ENCODE peak calls at places on chromosomes 6 and 20, in seven cellular contexts. Z is left cardiac atrium, J is GM03348, B is NCI-H446 treated with DMSO at 0.1 percent for 48 hours, T is dorsolateral prefrontal cortex, H is neural progenitor cell, E is GM20000. M is an unnamed sample.

GRCh38 chr6:15399651-15400470 is 154.0 kb downstream of the JARID2 start:
- DNase-seq in H (peak), E (no peak), Z (peak), T (peak), J (peak), B (peak), M (peak)

GRCh38 chr20:967796-968742 is 34.0 kb downstream of the RSPO4 start:
- DNase-seq in B (no peak), H (peak), J (no peak), T (no peak), E (no peak), Z (no peak), M (peak)

GRCh38 chr6:158789115-158789917 is 29.9 kb downstream of the EZR start:
- DNase-seq in T (no peak), Z (no peak), J (no peak), H (no peak), B (no peak), E (peak), M (no peak)

GRCh38 chr20:63381781-63382431 is 20.8 kb upstream of the CHRNA4 start:
- DNase-seq in E (peak), J (peak), B (no peak), Z (no peak), H (peak), T (no peak), M (no peak)

GRCh38 chr6:7176208-7176607 is 68.4 kb downstream of the RREB1 start:
- DNase-seq in T (no peak), E (no peak), J (peak), H (no peak), B (no peak), Z (no peak), M (peak)

GRCh38 chr6:152368761-152369624 is 268.2 kb downstream of the SYNE1 start:
- DNase-seq in B (no peak), Z (peak), J (peak), T (peak), H (peak), E (no peak), M (peak)

GRCh38 chr6:68876792-68877493 is 241.9 kb downstream of the ADGRB3 start:
- DNase-seq in Z (no peak), T (no peak), B (peak), H (peak), J (peak), E (peak), M (peak)

GRCh38 chr6:42345696-42346416 is 105.9 kb downstream of the TRERF1 start:
- DNase-seq in E (no peak), T (no peak), Z (no peak), J (no peak), H (no peak), B (no peak), M (no peak)

GRCh38 chr6:150016324-150017185 is 8.8 kb downstream of the RAET1L start:
- DNase-seq in E (peak), H (peak), J (peak), Z (peak), T (peak), B (peak), M (peak)

GRCh38 chr6:6610031-6610591 is 21.6 kb downstream of the LY86 start:
- DNase-seq in E (peak), J (no peak), B (no peak), H (no peak), T (no peak), Z (no peak), M (no peak)

GRCh38 chr6:87066449-87067288 is 28.2 kb downstream of the CGA start:
- DNase-seq in B (peak), Z (peak), T (peak), H (peak), J (peak), E (peak), M (peak)

GRCh38 chr6:45959534-45960195 is 56.0 kb downstream of the CLIC5 start:
- DNase-seq in J (no peak), H (no peak), Z (no peak), E (no peak), B (no peak), T (no peak), M (peak)

GRCh38 chr6:158488065-158488464 is 71.8 kb upstream of the TMEM181 start:
- DNase-seq in J (peak), B (no peak), H (no peak), T (peak), Z (no peak), E (no peak), M (peak)

GRCh38 chr20:64130876-64131275 is 23.5 kb upstream of the NPBWR2 start:
- DNase-seq in Z (no peak), T (no peak), J (no peak), E (no peak), B (no peak), H (no peak), M (no peak)

GRCh38 chr6:150230877-150231428 is 88.1 kb downstream of the PPP1R14C start:
- DNase-seq in Z (no peak), T (no peak), E (no peak), J (no peak), B (no peak), H (no peak), M (no peak)

GRCh38 chr6:22755605-22756004 is 186.2 kb downstream of the HDGFL1 start:
- DNase-seq in H (no peak), T (no peak), B (peak), J (no peak), Z (no peak), E (no peak), M (no peak)

GRCh38 chr6:137271245-137272183 is 52.3 kb upstream of the IFNGR1 start:
- DNase-seq in E (no peak), Z (no peak), B (no peak), T (no peak), J (peak), H (peak), M (peak)

GRCh38 chr6:114339706-114340105 is 3.1 kb downstream of the HS3ST5 start:
- DNase-seq in E (no peak), B (no peak), T (no peak), H (no peak), Z (no peak), J (no peak), M (no peak)

GRCh38 chr6:133040025-133040838 is 200.9 kb upstream of the EYA4 start:
- DNase-seq in H (peak), E (peak), Z (no peak), J (peak), B (no peak), T (no peak), M (peak)

GRCh38 chr6:168198302-168199180 is 119.5 kb upstream of the FRMD1 start:
- DNase-seq in Z (no peak), E (no peak), J (no peak), B (no peak), H (no peak), T (no peak), M (no peak)

GRCh38 chr6:28673800-28674671 is 148.4 kb downstream of the GPX5 start:
- DNase-seq in H (peak), E (peak), T (peak), B (peak), Z (no peak), J (peak), M (peak)

GRCh38 chr6:105136433-105137350 is 43.1 kb downstream of the POPDC3 start:
- DNase-seq in Z (peak), J (peak), T (peak), E (peak), H (peak), B (no peak), M (peak)

GRCh38 chr6:17485946-17486345 is 92.6 kb downstream of the CAP2 start:
- DNase-seq in Z (no peak), E (no peak), T (no peak), J (no peak), B (no peak), H (no peak), M (no peak)

GRCh38 chr6:123570813-123571684 is 65.7 kb downstream of the TRDN start:
- DNase-seq in T (no peak), Z (peak), H (no peak), E (no peak), J (no peak), B (no peak), M (no peak)

GRCh38 chr20:1472556-1473243 is 6.1 kb upstream of the NSFL1C start:
- DNase-seq in E (no peak), B (no peak), T (no peak), H (no peak), J (no peak), Z (no peak), M (no peak)

GRCh38 chr6:22752522-22752921 is 183.2 kb downstream of the HDGFL1 start:
- DNase-seq in B (no peak), T (no peak), E (no peak), H (no peak), Z (no peak), J (no peak), M (no peak)

M was measured in AG10803.